ENCODE peak calls at places on chromosomes 6 and 20, in six cellular contexts. D, J, K, Z, I and V are unnamed samples.

GRCh38 chr6:31581511-31582229 is 554 bp downstream of the LTB start:
- DNase-seq in D (no peak), J (no peak), K (no peak), Z (no peak), I (no peak), V (no peak)

GRCh38 chr20:36002855-36003254 is 34.5 kb downstream of the CNBD2 start:
- DNase-seq in D (no peak), J (no peak), K (no peak), Z (no peak), I (no peak), V (no peak)

GRCh38 chr6:161575508-161576254 is 301.8 kb upstream of the AGPAT4 start:
- DNase-seq in D (no peak), J (no peak), K (no peak), Z (no peak), I (peak; percentile 21), V (no peak)

GRCh38 chr6:52994789-52995078 is 350 bp downstream of the GSTA4 start:
- DNase-seq in D (no peak), J (no peak), K (peak; percentile 48), Z (no peak), I (no peak), V (no peak)

GRCh38 chr6:53466257-53466656 is 78.6 kb downstream of the GCLC start:
- DNase-seq in D (no peak), J (no peak), K (no peak), Z (no peak), I (no peak), V (peak; percentile 72)

GRCh38 chr6:48111143-48111506 is at the start of gene PTCHD4:
- DNase-seq in D (no peak), J (no peak), K (peak; percentile 89), Z (no peak), I (peak; percentile 75), V (peak; percentile 98)

GRCh38 chr20:32470025-32470861 is 112.1 kb downstream of the ASXL1 start:
- DNase-seq in D (no peak), J (no peak), K (no peak), Z (peak; percentile 94), I (peak; percentile 93), V (peak; percentile 31)

GRCh38 chr20:50658804-50659380 is 32.5 kb downstream of the RIPOR3 start:
- DNase-seq in D (no peak), J (no peak), K (no peak), Z (no peak), I (no peak), V (no peak)

GRCh38 chr6:16901777-16902176 is 140.5 kb upstream of the ATXN1 start:
- DNase-seq in D (no peak), J (peak; percentile 12), K (peak; percentile 80), Z (no peak), I (no peak), V (peak; percentile 86)